ENCODE peak calls at places on chromosomes 12 and 14, in eight cellular contexts. X, Y, H, L, K, E, B and I are unnamed samples. For H3K36me3, the result is how much of the 10 kb centered on the place peaks cover.

GRCh38 chr12:53267309-53268008 is 640 bp upstream of the ESPL1 start:
- DNase-seq in X (no peak), E (no peak), H (no peak), K (peak), B (no peak), Y (no peak), L (no peak), I (no peak)

GRCh38 chr12:1994429-1995143 is 9.7 kb downstream of the DCP1B start:
- DNase-seq in H (no peak), X (no peak), Y (no peak), B (no peak), L (no peak), K (no peak), E (no peak), I (no peak)

GRCh38 chr12:89863332-89863938 is 154.8 kb upstream of the ATP2B1 start:
- DNase-seq in B (peak), X (no peak), E (peak), L (no peak), K (no peak), H (no peak), Y (no peak), I (no peak)

GRCh38 chr12:117662620-117663395 is 301.4 kb upstream of the NOS1 start:
- DNase-seq in K (no peak), X (no peak), H (no peak), E (no peak), B (no peak), Y (no peak), L (no peak), I (no peak)

GRCh38 chr12:15700595-15700994 is 88.6 kb downstream of the EPS8 start:
- DNase-seq in X (no peak), L (peak), Y (no peak), E (peak), B (no peak), K (no peak), H (no peak), I (no peak)

GRCh38 chr12:82797480-82797879 is 110.8 kb downstream of the TMTC2 start:
- DNase-seq in L (no peak), X (no peak), Y (no peak), B (no peak), E (no peak), H (no peak), K (no peak), I (no peak)

GRCh38 chr12:7352661-7353060 is 48.8 kb downstream of the ACSM4 start:
- DNase-seq in L (no peak), B (no peak), X (no peak), E (no peak), K (no peak), Y (no peak), H (no peak), I (no peak)

GRCh38 chr12:55495490-55495889 is 3.3 kb downstream of the OR6C68 start:
- DNase-seq in K (no peak), E (no peak), Y (no peak), X (no peak), L (no peak), B (no peak), H (no peak), I (peak)

GRCh38 chr12:132071001-132071810 is 72.9 kb downstream of the DDX51 start:
- DNase-seq in X (no peak), L (no peak), H (no peak), K (no peak), E (no peak), B (no peak), Y (no peak), I (no peak)

GRCh38 chr12:43132291-43132690 is 419.7 kb downstream of the ADAMTS20 start:
- DNase-seq in X (no peak), L (no peak), H (no peak), Y (no peak), K (no peak), B (no peak), E (no peak), I (no peak)
- H3K36me3 ChIP-seq in X (under half), L (under half), H (under half), Y (under half), K (under half), B (under half), E (under half), I (under half)

DNA sequence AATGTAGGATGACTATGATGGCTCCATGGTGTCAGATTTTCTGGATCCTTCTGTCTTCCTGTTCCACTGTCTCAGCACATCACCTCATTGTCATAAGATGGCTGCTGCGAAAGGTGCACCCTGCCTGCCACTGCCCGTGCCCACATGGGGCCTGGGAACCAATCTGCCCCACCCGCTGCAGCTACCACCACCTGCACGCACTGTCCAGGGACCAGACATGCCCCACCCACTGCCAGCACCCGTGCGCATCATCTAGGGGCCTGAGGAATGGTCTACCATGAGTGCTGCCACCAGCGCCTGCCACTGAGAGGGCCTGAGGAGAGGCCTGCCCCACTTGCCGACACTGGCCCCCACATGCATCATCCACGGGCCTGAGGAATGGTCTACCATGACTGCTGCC is 23.8 kb downstream of the CYP46A1 start:
- DNase-seq in K (no peak), L (no peak), B (no peak), H (no peak), X (no peak), Y (no peak), E (no peak), I (no peak)
- H3K4me3 ChIP-seq in K (no peak), L (no peak), B (no peak), H (no peak), X (no peak), Y (no peak), E (no peak), I (no peak)

GRCh38 chr12:122138181-122138580 is 35.8 kb downstream of the IL31 start:
- DNase-seq in X (no peak), B (no peak), L (no peak), E (no peak), Y (no peak), H (no peak), K (no peak), I (peak)
- H3K36me3 ChIP-seq in X (under half), B (under half), L (half or more), E (under half), Y (under half), H (half or more), K (under half), I (under half)

DNA sequence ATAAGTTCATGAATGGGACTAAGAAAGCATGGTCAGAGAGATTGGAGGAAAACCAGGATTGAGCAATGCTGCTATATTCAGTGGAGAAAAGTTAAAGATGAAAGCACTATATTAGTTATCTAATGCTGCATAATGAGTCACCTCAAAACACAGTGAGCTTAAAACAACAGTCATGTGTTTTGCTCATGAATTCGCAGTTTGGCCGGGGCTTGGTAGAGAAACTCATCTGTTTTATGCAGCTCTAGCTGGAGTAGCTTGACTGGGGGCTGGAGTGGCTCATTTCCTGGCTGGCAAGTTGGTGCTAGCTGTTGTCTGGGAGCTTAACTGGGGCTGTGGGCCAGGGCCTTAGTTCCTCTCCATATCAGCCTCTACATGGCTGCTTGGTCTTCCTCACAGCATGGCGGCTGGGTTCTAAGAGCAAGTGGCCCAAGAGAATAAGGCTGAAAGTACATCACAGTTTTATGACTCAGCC is 90.1 kb downstream of the ADCK1 start:
- DNase-seq in B (no peak), E (no peak), X (no peak), L (peak), Y (peak), K (no peak), H (no peak), I (no peak)
- H3K4me3 ChIP-seq in B (no peak), E (no peak), X (no peak), L (no peak), Y (no peak), K (no peak), H (no peak), I (no peak)

GRCh38 chr12:105365231-105365630 is 34.7 kb downstream of the C12orf75 start:
- DNase-seq in Y (no peak), E (no peak), X (no peak), L (no peak), H (peak), B (no peak), K (no peak), I (no peak)

GRCh38 chr12:105368047-105368646 is 37.7 kb downstream of the C12orf75 start:
- DNase-seq in K (peak), E (no peak), L (no peak), B (no peak), Y (no peak), H (no peak), X (no peak), I (no peak)

GRCh38 chr12:105363890-105364289 is 33.4 kb downstream of the C12orf75 start:
- DNase-seq in H (no peak), Y (no peak), K (no peak), L (no peak), B (no peak), E (no peak), X (no peak), I (no peak)

GRCh38 chr12:105369014-105369413 is 38.5 kb downstream of the C12orf75 start:
- DNase-seq in B (no peak), L (peak), H (no peak), K (no peak), X (no peak), Y (no peak), E (no peak), I (no peak)
- H3K36me3 ChIP-seq in B (under half), L (under half), H (under half), K (under half), X (under half), Y (under half), E (under half), I (under half)

DNA sequence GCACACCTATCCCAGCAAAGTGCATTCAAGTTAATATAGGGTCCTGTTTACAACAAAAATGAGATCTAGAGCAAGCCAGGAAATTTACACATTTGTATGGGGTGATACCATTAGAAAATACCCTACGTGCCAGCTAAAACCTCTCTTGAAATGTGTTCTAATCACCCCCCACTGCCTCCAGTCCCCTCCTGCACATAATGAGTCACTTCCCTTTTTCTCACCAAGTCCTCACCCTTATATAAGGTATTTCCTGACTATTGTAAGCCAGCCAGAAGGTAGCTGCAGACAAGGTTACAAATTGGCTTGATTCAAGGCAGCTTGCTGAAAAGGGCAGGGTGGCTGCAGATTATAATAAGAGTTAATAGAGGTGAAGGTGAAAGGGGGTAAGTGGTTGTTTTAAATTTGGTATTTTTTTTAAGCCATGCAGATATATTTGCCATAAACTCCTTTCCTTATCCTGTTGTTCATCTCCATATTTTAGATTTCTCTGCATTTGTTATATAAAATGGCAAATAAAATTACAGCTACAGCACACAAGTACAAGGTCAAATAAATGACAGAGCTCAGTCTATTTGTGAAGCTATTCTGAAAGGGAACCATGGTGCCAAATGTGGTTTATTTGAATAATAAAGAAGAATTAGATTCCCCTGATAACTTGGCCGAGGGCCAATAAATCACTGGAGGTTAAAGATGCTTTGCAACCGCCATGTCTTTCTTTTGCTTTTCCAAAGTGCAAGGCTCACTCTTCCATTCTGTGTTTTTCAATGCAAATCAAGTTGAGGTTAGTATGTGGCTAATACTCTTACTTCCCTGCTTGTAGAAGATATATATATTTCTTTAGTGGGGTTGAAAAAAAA is 385.9 kb downstream of the EGLN3 start:
- DNase-seq in E (no peak), B (no peak), X (no peak), Y (no peak), L (peak), K (peak), H (no peak), I (no peak)
- H3K4me3 ChIP-seq in E (no peak), B (no peak), X (no peak), Y (no peak), L (no peak), K (no peak), H (no peak), I (no peak)

DNA sequence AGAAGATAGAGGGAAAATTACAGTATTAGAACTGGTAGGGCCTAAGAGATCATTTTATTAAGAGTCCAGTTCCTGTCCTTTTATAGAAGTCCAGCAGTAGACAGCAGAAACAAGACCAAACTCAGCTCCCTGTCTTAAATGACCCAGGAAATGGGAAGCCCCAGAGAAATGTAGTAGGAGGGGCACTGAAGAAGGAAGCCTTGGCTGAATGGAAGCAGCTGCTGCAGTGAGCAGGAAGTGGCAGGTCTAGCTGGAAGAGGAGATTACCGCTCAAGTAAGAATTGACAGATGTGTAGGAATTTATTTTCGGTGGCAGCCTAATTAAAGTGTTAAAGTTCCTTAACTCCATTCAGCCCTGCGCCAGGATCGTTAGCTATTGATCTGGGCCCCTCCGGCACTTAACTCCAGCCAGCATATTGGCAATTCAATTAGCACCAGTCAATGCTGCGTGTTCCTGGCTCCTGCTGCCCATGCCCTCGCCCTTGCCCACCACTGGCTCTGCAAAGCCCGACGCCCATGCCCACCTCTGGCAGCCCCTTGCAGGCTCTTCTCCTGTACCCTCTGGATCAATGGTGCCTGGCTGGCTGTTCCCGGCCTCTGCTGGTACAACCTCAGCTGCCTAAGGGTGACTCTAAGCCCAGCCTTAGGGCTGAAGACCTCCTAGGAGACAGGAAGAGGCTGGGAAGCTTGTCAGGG is 21.1 kb downstream of the ZFHX2 start:
- DNase-seq in K (no peak), Y (no peak), H (no peak), E (no peak), X (no peak), B (no peak), L (no peak), I (no peak)
- H3K36me3 ChIP-seq in K (under half), Y (under half), H (under half), E (under half), X (under half), B (under half), L (half or more), I (under half)

GRCh38 chr12:28231248-28231647 is 41.0 kb downstream of the CCDC91 start:
- DNase-seq in L (no peak), X (no peak), K (no peak), E (no peak), Y (no peak), H (no peak), B (no peak), I (no peak)
- H3K4me3 ChIP-seq in L (no peak), X (no peak), K (no peak), E (no peak), Y (no peak), H (no peak), B (no peak), I (no peak)